ENCODE peak calls at places on chromosomes 5 and 9, in seven cellular contexts. J is posterior vena cava; W is effector CD4-positive, alpha-beta T cell; S is activated CD4-positive, CD25-positive, alpha-beta regulatory T cell; T is astrocyte of the spinal cord; H is stimulated activated naive CD8-positive, alpha-beta T cell treated with anti-CD3 and anti-CD28 coated beads, Interleukin-15, amount 100 ng/mL, for 72 hours; I is PC-9. R is an unnamed sample.

GRCh38 chr5:1099931-1100651 is 11.8 kb downstream of the SLC12A7 start:
- DNase-seq in T (no peak), S (no peak), J (no peak), H (no peak), I (no peak), W (no peak), R (no peak)

GRCh38 chr9:99828417-99829176 is 6.9 kb downstream of the NR4A3 start:
- DNase-seq in T (no peak), S (no peak), I (no peak), W (no peak), H (no peak), J (no peak), R (no peak)

GRCh38 chr5:135179308-135179980 is 145.4 kb upstream of the PITX1 start:
- DNase-seq in T (no peak), H (no peak), J (no peak), W (no peak), I (peak; percentile 74), S (no peak), R (no peak)

GRCh38 chr5:157548513-157549282 is 26.9 kb downstream of the ADAM19 start:
- DNase-seq in I (peak; percentile 87), S (no peak), W (no peak), J (no peak), H (no peak), T (peak; percentile 83), R (no peak)

GRCh38 chr5:178460174-178460573 is 130.0 kb downstream of the COL23A1 start:
- DNase-seq in H (no peak), J (no peak), S (no peak), T (no peak), I (no peak), W (no peak), R (no peak)

GRCh38 chr5:59840200-59840601 is 53.3 kb downstream of the PDE4D start:
- DNase-seq in T (no peak), I (peak; percentile 36), W (no peak), H (no peak), J (no peak), S (no peak), R (no peak)

GRCh38 chr9:128912270-128912853 is 8.4 kb upstream of the PHYHD1 start:
- DNase-seq in I (peak; percentile 98), S (no peak), T (peak; percentile 88), H (no peak), W (no peak), J (no peak), R (no peak)

GRCh38 chr9:93671030-93671358 is 94.6 kb downstream of the PHF2 start:
- DNase-seq in S (no peak), W (no peak), I (no peak), T (no peak), J (no peak), H (no peak), R (no peak)

GRCh38 chr9:91787931-91788330 is 162.1 kb downstream of the ROR2 start:
- DNase-seq in H (no peak), J (no peak), S (no peak), T (no peak), I (no peak), W (no peak), R (no peak)

GRCh38 chr5:142981886-142982820 is 212.0 kb downstream of the ARHGAP26 start:
- DNase-seq in T (peak; percentile 79), H (no peak), I (peak; percentile 96), S (no peak), W (no peak), J (no peak), R (no peak)

GRCh38 chr9:18238752-18239151 is 235.2 kb upstream of the ADAMTSL1 start:
- DNase-seq in T (peak; percentile 35), S (no peak), I (no peak), J (no peak), W (no peak), H (no peak), R (no peak)

GRCh38 chr9:135521608-135522095 is 412 bp downstream of the LCN1 start:
- DNase-seq in T (no peak), S (no peak), J (peak; percentile 59), W (no peak), I (no peak), H (no peak), R (no peak)

GRCh38 chr9:126605792-126606482 is 7.8 kb upstream of the LMX1B start:
- DNase-seq in H (no peak), J (peak; percentile 66), W (no peak), I (no peak), S (no peak), T (no peak), R (no peak)

GRCh38 chr9:108859459-108860114 is 2.5 kb upstream of the ACTL7A start:
- DNase-seq in J (no peak), T (no peak), H (no peak), S (no peak), W (no peak), I (no peak), R (no peak)

GRCh38 chr5:54217826-54218503 is 92.4 kb downstream of the ARL15 start:
- DNase-seq in J (no peak), I (peak; percentile 44), S (no peak), T (peak; percentile 78), W (no peak), H (no peak), R (no peak)

GRCh38 chr9:27535701-27536118 is 6.1 kb upstream of the MOB3B start:
- DNase-seq in S (no peak), I (no peak), H (no peak), W (no peak), T (no peak), J (no peak), R (no peak)

GRCh38 chr5:33370135-33370472 is 70.7 kb upstream of the TARS1 start:
- DNase-seq in T (peak; percentile 97), S (no peak), H (no peak), J (no peak), I (peak; percentile 11), W (no peak), R (no peak)

GRCh38 chr5:79743846-79744605 is 54.4 kb downstream of the CMYA5 start:
- DNase-seq in J (no peak), I (no peak), T (peak; percentile 1), S (no peak), H (no peak), W (no peak), R (no peak)

GRCh38 chr9:33718987-33719386 is 76.4 kb upstream of the PRSS3 start:
- DNase-seq in T (no peak), H (no peak), W (no peak), J (peak; percentile 84), S (no peak), I (no peak), R (no peak)

GRCh38 chr5:14128079-14128478 is 15.1 kb upstream of the TRIO start:
- DNase-seq in S (no peak), H (no peak), T (no peak), J (no peak), W (no peak), I (no peak), R (no peak)

GRCh38 chr5:16025681-16026080 is 153.9 kb downstream of the MARCHF11 start:
- DNase-seq in I (no peak), S (no peak), J (no peak), H (no peak), W (no peak), T (no peak), R (no peak)

GRCh38 chr5:57626703-57627102 is 144.1 kb upstream of the ACTBL2 start:
- DNase-seq in S (no peak), W (no peak), H (no peak), I (no peak), T (peak; percentile 9), J (no peak), R (no peak)

GRCh38 chr9:124068248-124068647 is 56.7 kb downstream of the LHX2 start:
- DNase-seq in I (no peak), J (no peak), S (no peak), W (no peak), T (no peak), H (no peak), R (no peak)

GRCh38 chr5:144167998-144168397 is 2.5 kb downstream of the YIPF5 start:
- DNase-seq in T (no peak), W (no peak), H (no peak), I (no peak), S (no peak), J (no peak), R (no peak)